ENCODE peak calls at places on chromosomes 7 and 10, in six cellular contexts. V, Y, I, T, Q and Z are unnamed samples.
A peak's percentile ranks its signal among the peaks of the same experiment; 100 is the strongest.

GRCh38 chr10:114532226-114532625 is 125.8 kb downstream of the ABLIM1 start:
- DNase-seq in V (no peak), Y (no peak), I (no peak), T (no peak), Q (no peak), Z (no peak)

GRCh38 chr7:100190059-100190711 is 12.5 kb downstream of the STAG3 start:
- DNase-seq in V (peak; percentile 39), Y (no peak), I (no peak), T (no peak), Q (no peak), Z (no peak)

GRCh38 chr7:32519763-32520162 is 24.5 kb downstream of the AVL9 start:
- DNase-seq in V (no peak), Y (no peak), I (no peak), T (no peak), Q (no peak), Z (no peak)

GRCh38 chr10:33352631-33353030 is 18.2 kb upstream of the NRP1 start:
- DNase-seq in V (no peak), Y (no peak), I (no peak), T (no peak), Q (no peak), Z (no peak)

GRCh38 chr10:93072225-93072712 is 1.4 kb upstream of the CYP26A1 start:
- DNase-seq in V (no peak), Y (no peak), I (no peak), T (no peak), Q (no peak), Z (no peak)

GRCh38 chr7:136807598-136807997 is 60.9 kb upstream of the CHRM2 start:
- DNase-seq in V (no peak), Y (no peak), I (no peak), T (no peak), Q (no peak), Z (no peak)

GRCh38 chr7:6730343-6730633 is 23.5 kb upstream of the ZNF12 start:
- DNase-seq in V (no peak), Y (no peak), I (no peak), T (no peak), Q (no peak), Z (no peak)

GRCh38 chr10:98361131-98361633 is 53.8 kb downstream of the PYROXD2 start:
- DNase-seq in V (no peak), Y (peak; percentile 76), I (peak; percentile 74), T (peak; percentile 40), Q (peak; percentile 38), Z (no peak)

GRCh38 chr7:12358694-12359093 is 45.0 kb downstream of the VWDE start:
- DNase-seq in V (no peak), Y (no peak), I (no peak), T (no peak), Q (no peak), Z (no peak)

GRCh38 chr7:74001150-74001494 is 26.9 kb upstream of the ELN start:
- DNase-seq in V (no peak), Y (no peak), I (no peak), T (no peak), Q (no peak), Z (no peak)

GRCh38 chr7:127628445-127628844 is 10.5 kb upstream of the PAX4 start:
- DNase-seq in V (no peak), Y (no peak), I (no peak), T (no peak), Q (no peak), Z (no peak)

DNA sequence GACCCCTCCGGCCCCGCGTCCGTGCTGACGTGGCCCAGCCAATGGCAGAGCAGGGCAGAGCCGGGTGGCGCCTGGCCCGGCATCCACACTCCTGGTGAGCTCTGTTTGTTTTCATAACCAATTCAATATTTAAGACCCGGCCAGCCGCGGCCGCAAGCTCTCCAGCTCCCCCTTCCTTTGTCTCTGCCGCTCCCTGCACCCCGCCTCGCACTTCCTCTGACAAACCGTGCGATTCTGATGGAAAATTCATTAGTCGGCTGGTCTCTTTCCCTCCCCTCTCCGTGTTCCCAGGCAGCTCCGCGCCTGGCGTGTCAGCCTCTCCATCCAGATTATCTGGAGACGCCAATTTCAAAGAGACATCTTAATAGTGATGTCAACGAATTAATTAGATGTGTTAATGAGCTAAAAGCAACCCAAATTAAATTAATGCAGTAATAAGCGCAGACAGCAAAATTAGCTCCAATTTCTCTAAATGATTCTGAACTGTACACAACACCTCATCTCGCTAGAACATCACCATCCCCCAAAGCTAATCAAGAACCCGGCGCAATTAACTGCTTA is 55.3 kb downstream of the MICALL2 start:
- DNase-seq in V (no peak), Y (no peak), I (no peak), T (no peak), Q (no peak), Z (no peak)
- TF ChIP-seq CTCF in V (no peak), Y (no peak), I (no peak), T (no peak), Q (no peak), Z (no peak)

GRCh38 chr7:114539575-114539974 is 125.0 kb downstream of the FOXP2 start:
- DNase-seq in V (no peak), Y (no peak), I (no peak), T (no peak), Q (no peak), Z (no peak)
- TF ChIP-seq CTCF in V (peak; percentile 14), Y (no peak), I (peak; percentile 33), T (peak; percentile 41), Q (peak; percentile 63), Z (peak; percentile 44)

GRCh38 chr7:78224923-78225322 is 426.4 kb downstream of the PHTF2 start:
- DNase-seq in V (no peak), Y (no peak), I (no peak), T (no peak), Q (no peak), Z (no peak)

GRCh38 chr7:78225534-78225933 is 427.0 kb downstream of the PHTF2 start:
- DNase-seq in V (no peak), Y (no peak), I (no peak), T (no peak), Q (no peak), Z (no peak)

GRCh38 chr7:78221961-78222751 is 423.6 kb downstream of the PHTF2 start:
- DNase-seq in V (no peak), Y (no peak), I (no peak), T (no peak), Q (no peak), Z (no peak)

GRCh38 chr7:78223598-78223997 is 425.0 kb downstream of the PHTF2 start:
- DNase-seq in V (no peak), Y (no peak), I (no peak), T (no peak), Q (no peak), Z (no peak)

GRCh38 chr7:78226059-78226658 is 427.6 kb downstream of the PHTF2 start:
- DNase-seq in V (no peak), Y (no peak), I (peak; percentile 35), T (peak; percentile 45), Q (no peak), Z (no peak)
- TF ChIP-seq CTCF in V (peak; percentile 15), Y (no peak), I (peak; percentile 57), T (peak; percentile 63), Q (peak; percentile 89), Z (peak; percentile 51)

DNA sequence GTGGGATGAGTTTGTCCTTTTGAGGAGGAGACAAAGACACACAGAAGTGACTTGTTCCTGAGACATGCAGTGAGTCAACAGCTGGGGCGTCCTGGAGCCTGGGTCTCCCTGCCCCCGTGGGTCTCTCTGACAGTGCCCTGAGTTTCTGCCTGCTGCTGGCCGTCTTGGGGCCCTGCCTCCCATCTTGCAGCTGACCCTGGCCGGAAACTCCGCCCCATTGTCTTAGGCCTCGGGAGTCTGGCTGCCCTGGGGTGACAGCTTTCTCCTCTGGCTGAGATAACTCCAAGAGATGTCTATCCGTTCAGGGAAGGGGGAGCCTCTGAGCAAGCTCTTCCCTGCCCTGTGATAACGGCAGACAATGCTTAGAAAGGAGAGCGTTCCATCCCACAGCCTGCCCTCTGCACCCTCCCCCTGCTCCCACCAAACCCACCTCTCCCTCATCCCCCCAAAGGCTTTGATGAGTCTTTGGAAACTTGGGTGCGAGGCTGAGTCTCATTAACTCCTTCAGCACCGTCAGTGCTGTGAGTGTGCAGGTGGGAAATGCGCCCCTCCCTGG is 69.5 kb upstream of the PODXL start:
- DNase-seq in V (no peak), Y (no peak), I (peak; percentile 92), T (peak; percentile 12), Q (no peak), Z (no peak)
- TF ChIP-seq CTCF in V (no peak), Y (no peak), I (no peak), T (no peak), Q (no peak), Z (no peak)

DNA sequence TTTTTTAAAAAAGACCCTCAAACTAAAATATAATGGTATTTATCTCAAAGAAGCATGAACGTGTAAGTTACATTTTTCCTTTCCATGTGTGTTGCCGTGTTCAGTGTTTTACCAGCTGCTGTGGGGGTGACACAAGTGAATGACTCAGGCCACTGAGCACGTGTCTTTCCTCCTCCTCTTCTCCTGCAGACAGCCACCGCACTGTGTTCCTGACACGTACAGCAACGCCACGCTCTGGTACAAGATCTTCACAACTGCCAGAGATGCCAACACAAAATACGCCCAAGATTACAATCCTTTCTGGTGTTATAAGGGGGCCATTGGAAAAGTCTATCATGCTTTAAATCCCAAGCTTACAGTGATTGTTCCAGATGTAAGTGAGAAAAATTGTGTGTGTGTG is 29.7 kb downstream of the TMEM248 start:
- DNase-seq in V (no peak), Y (no peak), I (no peak), T (no peak), Q (no peak), Z (no peak)
- TF ChIP-seq CTCF in V (no peak), Y (no peak), I (no peak), T (no peak), Q (no peak), Z (no peak)

DNA sequence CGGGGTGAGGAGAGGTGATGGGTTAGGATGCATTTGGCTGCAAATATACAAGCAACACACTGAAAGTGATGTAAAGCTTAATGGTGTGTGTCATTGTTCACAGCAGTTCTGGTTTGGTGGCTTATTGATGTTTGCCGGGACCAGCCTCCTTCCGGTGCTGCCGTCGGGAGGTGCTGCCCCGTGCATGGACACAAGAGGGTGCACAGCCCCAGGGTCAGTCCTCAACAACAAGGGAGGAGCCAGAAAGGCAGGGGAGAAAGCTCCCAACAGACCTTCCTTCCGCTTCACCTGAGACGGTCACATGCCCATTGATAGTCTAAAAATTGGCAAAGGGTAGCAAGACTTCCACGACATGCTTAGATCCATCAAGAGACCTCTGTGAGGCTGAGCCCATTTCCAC is 9.5 kb downstream of the RNF32 start:
- DNase-seq in V (no peak), Y (no peak), I (no peak), T (no peak), Q (no peak), Z (no peak)
- TF ChIP-seq CTCF in V (peak; percentile 51), Y (no peak), I (no peak), T (peak; percentile 24), Q (peak; percentile 56), Z (peak; percentile 33)

DNA sequence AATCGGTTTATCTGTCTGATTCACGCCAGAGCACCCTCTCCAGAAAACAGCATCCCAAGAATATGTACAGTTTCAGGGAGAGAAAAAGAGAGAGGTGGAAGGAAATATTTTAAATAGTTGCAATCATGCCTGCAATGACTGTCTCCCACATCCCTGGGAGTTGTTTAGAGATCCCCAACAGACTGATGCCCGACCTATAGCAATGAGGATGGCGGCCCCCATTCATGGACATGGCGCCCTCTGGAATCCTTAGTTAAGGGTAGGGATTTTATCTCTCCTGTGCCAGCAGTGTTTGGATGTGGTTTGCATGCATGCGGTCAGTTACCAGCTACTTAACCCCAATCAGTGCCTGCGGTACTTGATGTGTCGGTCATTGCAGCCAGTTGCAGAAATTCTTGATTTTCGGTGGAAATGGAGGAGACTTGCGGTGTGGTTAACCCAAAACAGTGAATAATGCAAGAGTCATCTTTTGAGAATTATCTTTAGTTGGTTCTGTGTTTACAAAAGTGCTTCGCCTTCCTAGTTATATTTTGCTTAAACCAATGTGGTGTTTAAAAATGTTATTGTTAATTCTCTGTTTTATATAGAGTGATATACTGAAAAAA is 186.0 kb upstream of the TCF7L2 start:
- DNase-seq in V (no peak), Y (no peak), I (no peak), T (no peak), Q (no peak), Z (no peak)
- TF ChIP-seq CTCF in V (no peak), Y (no peak), I (no peak), T (no peak), Q (no peak), Z (no peak)